ENCODE peak calls at places on chromosomes 11 and 22, in ten cellular contexts. A, X, F, U, V, L, G, Z, I and J are unnamed samples.

GRCh38 chr11:58506935-58507334 is 970 bp downstream of the OR5B21 start:
- DNase-seq in A (no peak), X (no peak), F (no peak), U (no peak), V (no peak), L (no peak), G (no peak), Z (no peak), I (no peak), J (no peak)

GRCh38 chr11:61893981-61894380 is 2.6 kb upstream of the FADS3 start:
- DNase-seq in A (no peak), X (no peak), F (no peak), U (no peak), V (peak), L (no peak), G (no peak), Z (no peak), I (peak), J (no peak)

GRCh38 chr22:31743871-31744270 is 6.1 kb downstream of the PRR14L start:
- DNase-seq in A (no peak), X (no peak), F (no peak), U (no peak), V (no peak), L (no peak), G (no peak), Z (no peak), I (no peak), J (no peak)

GRCh38 chr11:65945430-65945911 is at the start of gene TSGA10IP:
- DNase-seq in A (no peak), X (no peak), F (no peak), U (no peak), V (no peak), L (no peak), G (no peak), Z (no peak), I (no peak), J (no peak)

GRCh38 chr11:19953909-19954308 is 206.4 kb downstream of the DBX1 start:
- DNase-seq in A (no peak), X (no peak), F (no peak), U (no peak), V (peak), L (peak), G (peak), Z (no peak), I (peak), J (no peak)

GRCh38 chr11:85680897-85681296 is 5.1 kb downstream of the CCDC89 start:
- DNase-seq in A (no peak), X (no peak), F (no peak), U (no peak), V (no peak), L (no peak), G (no peak), Z (no peak), I (no peak), J (no peak)

GRCh38 chr11:122093731-122094130 is 22.3 kb downstream of the BLID start:
- DNase-seq in A (no peak), X (no peak), F (no peak), U (no peak), V (no peak), L (no peak), G (no peak), Z (no peak), I (peak), J (no peak)

GRCh38 chr22:28927526-28928089 is 44.2 kb downstream of the ZNRF3 start:
- DNase-seq in A (no peak), X (no peak), F (no peak), U (no peak), V (no peak), L (no peak), G (no peak), Z (no peak), I (no peak), J (no peak)

GRCh38 chr11:19393941-19394340 is 153.2 kb upstream of the E2F8 start:
- DNase-seq in A (no peak), X (no peak), F (no peak), U (no peak), V (no peak), L (no peak), G (no peak), Z (no peak), I (peak), J (no peak)

GRCh38 chr11:79437981-79438630 is 2.7 kb downstream of the TENM4 start:
- DNase-seq in A (no peak), X (no peak), F (no peak), U (no peak), V (no peak), L (no peak), G (peak), Z (peak), I (peak), J (no peak)